ENCODE peak calls at places on chromosomes 1 and 21, in four cellular contexts. P is activated T-cell treated with anti-CD3 and anti-CD28 coated beads for 1 hour; G is effector memory CD8-positive, alpha-beta T cell; Z is M059J. Q is an unnamed sample.

GRCh38 chr1:225447649-225448048 is 19.8 kb upstream of the LBR start:
- DNase-seq in Z (peak), G (no peak), P (no peak), Q (no peak)

GRCh38 chr1:182430263-182431068 is 19.5 kb upstream of the RGSL1 start:
- DNase-seq in Z (peak), G (peak), P (no peak), Q (peak)

GRCh38 chr1:30923597-30923996 is 15.0 kb upstream of the SDC3 start:
- DNase-seq in P (no peak), G (no peak), Z (peak), Q (no peak)

GRCh38 chr1:214660900-214661299 is 57.9 kb downstream of the CENPF start:
- DNase-seq in G (no peak), P (no peak), Z (no peak), Q (no peak)

GRCh38 chr1:17653728-17654351 is 101.3 kb upstream of the ACTL8 start:
- DNase-seq in Z (peak), P (no peak), G (no peak), Q (no peak)

GRCh38 chr1:206470692-206471414 is 577 bp downstream of the IKBKE start:
- DNase-seq in P (no peak), Z (peak), G (peak), Q (peak)

GRCh38 chr1:54229281-54229891 is 29.4 kb downstream of the MRPL37 start:
- DNase-seq in P (no peak), Z (peak), G (no peak), Q (no peak)

GRCh38 chr1:205313681-205314308 is 7.8 kb downstream of the NUAK2 start:
- DNase-seq in Z (peak), P (no peak), G (peak), Q (peak)

GRCh38 chr21:41328660-41329300 is 12.2 kb downstream of the FAM3B start:
- DNase-seq in P (no peak), Z (peak), G (no peak), Q (no peak)

GRCh38 chr21:34844033-34844923 is 175.5 kb downstream of the CLIC6 start:
- DNase-seq in P (no peak), Z (no peak), G (no peak), Q (no peak)

GRCh38 chr1:10105484-10105883 is 72.7 kb downstream of the UBE4B start:
- DNase-seq in Z (no peak), P (no peak), G (no peak), Q (no peak)

GRCh38 chr1:10965621-10966226 is 46.7 kb upstream of the TARDBP start:
- DNase-seq in G (no peak), Z (peak), P (no peak), Q (peak)

GRCh38 chr1:54542120-54542961 is 5.7 kb upstream of the ACOT11 start:
- DNase-seq in P (peak), G (peak), Z (peak), Q (peak)

GRCh38 chr1:154953611-154954038 is 2.3 kb downstream of the PBXIP1 start:
- DNase-seq in Z (no peak), P (no peak), G (no peak), Q (no peak)

GRCh38 chr1:7120863-7121621 is 335.8 kb downstream of the CAMTA1 start:
- DNase-seq in G (no peak), P (no peak), Z (peak), Q (no peak)

GRCh38 chr1:27937524-27937836 is 2.7 kb downstream of the SMPDL3B start:
- DNase-seq in G (no peak), P (no peak), Z (no peak), Q (no peak)

GRCh38 chr21:42456457-42456856 is 39.6 kb downstream of the RSPH1 start:
- DNase-seq in P (peak), Z (peak), G (peak), Q (no peak)

GRCh38 chr1:47231314-47232186 is 475 bp downstream of the TAL1 start:
- DNase-seq in P (no peak), Z (peak), G (peak), Q (peak)

GRCh38 chr1:39272027-39272790 is 67.7 kb downstream of the MACF1 start:
- DNase-seq in Z (no peak), G (no peak), P (no peak), Q (no peak)

GRCh38 chr1:94068831-94069648 is 51.9 kb downstream of the ABCA4 start:
- DNase-seq in G (no peak), P (no peak), Z (peak), Q (no peak)

GRCh38 chr1:241596633-241597032 is 43.5 kb downstream of the CHML start:
- DNase-seq in Z (no peak), P (no peak), G (no peak), Q (no peak)

GRCh38 chr1:200154069-200154767 is 126.7 kb downstream of the NR5A2 start:
- DNase-seq in Z (peak), P (peak), G (peak), Q (peak)

GRCh38 chr1:207312604-207312920 is 8.9 kb upstream of the CD55 start:
- DNase-seq in P (no peak), G (no peak), Z (no peak), Q (no peak)

GRCh38 chr21:41956926-41957729 is 3.3 kb upstream of the C2CD2 start:
- DNase-seq in Z (peak), P (no peak), G (no peak), Q (peak)

GRCh38 chr1:180178511-180179161 is 24.0 kb downstream of the QSOX1 start:
- DNase-seq in G (peak), P (peak), Z (peak), Q (no peak)

GRCh38 chr1:220527279-220528048 is 472 bp upstream of the MARK1 start:
- DNase-seq in Z (no peak), G (no peak), P (no peak), Q (no peak)

GRCh38 chr1:180614746-180615145 is 17.1 kb upstream of the XPR1 start:
- DNase-seq in P (no peak), Z (no peak), G (no peak), Q (no peak)

GRCh38 chr1:226798427-226799411 is 59.6 kb upstream of the ITPKB start:
- DNase-seq in Z (no peak), G (peak), P (peak), Q (no peak)

GRCh38 chr1:115976062-115976899 is at the start of gene SLC22A15:
- DNase-seq in Z (peak), P (peak), G (peak), Q (peak)

GRCh38 chr1:119978018-119978505 is 81.7 kb upstream of the ADAM30 start:
- DNase-seq in P (no peak), Z (no peak), G (no peak), Q (peak)

GRCh38 chr1:107821340-107821739 is 143.6 kb downstream of the VAV3 start:
- DNase-seq in P (no peak), G (no peak), Z (peak), Q (no peak)

GRCh38 chr1:151990856-151991198 is 2.8 kb downstream of the S100A10 start:
- DNase-seq in G (no peak), P (no peak), Z (peak), Q (no peak)

GRCh38 chr1:156117414-156118174 is 3.1 kb downstream of the LMNA start:
- DNase-seq in G (no peak), P (no peak), Z (peak), Q (no peak)

GRCh38 chr1:24319962-24320361 is 805 bp downstream of the GRHL3 start:
- DNase-seq in Z (no peak), P (no peak), G (no peak), Q (no peak)

GRCh38 chr1:65687435-65688214 is 105.1 kb upstream of the PDE4B start:
- DNase-seq in P (peak), G (peak), Z (peak), Q (peak)

GRCh38 chr1:15139654-15140350 is 13.7 kb upstream of the TMEM51 start:
- DNase-seq in P (no peak), G (no peak), Z (peak), Q (no peak)